ENCODE peak calls at places on chromosomes 11 and 22, in ten cellular contexts. V is CD8-positive, alpha-beta memory T cell; G is substantia nigra; L is left ventricle myocardium inferior; P is T-helper 22 cell; Z is GM13977; K is activated naive CD8-positive, alpha-beta T cell treated with anti-CD3 and anti-CD28 coated beads, Interleukin-2, amount 50 U/mL, for 24 hours; Q is NCI-H774; M is HuH-7.5; F is iris pigment epithelial cell. I is an unnamed sample.
A peak's percentile ranks its signal among the peaks of the same experiment; 100 is the strongest.

GRCh38 chr11:34346551-34346950 is 11.3 kb downstream of the ABTB2 start:
- DNase-seq in Q (no peak), Z (no peak), V (no peak), G (no peak), K (no peak), L (peak; percentile 25), M (no peak), P (no peak), F (peak; percentile 85), I (no peak)

GRCh38 chr11:60127311-60127811 is 38.9 kb downstream of the MS4A2 start:
- DNase-seq in Z (no peak), L (no peak), Q (no peak), P (no peak), F (no peak), V (no peak), G (no peak), K (no peak), M (no peak), I (no peak)

GRCh38 chr11:93648168-93648567 is 13.3 kb upstream of the CEP295 start:
- DNase-seq in L (no peak), F (peak; percentile 47), P (no peak), Q (peak; percentile 25), M (no peak), V (no peak), Z (no peak), K (no peak), G (no peak), I (no peak)

GRCh38 chr11:45022294-45023064 is 71.8 kb upstream of the TP53I11 start:
- DNase-seq in L (no peak), Q (no peak), F (peak; percentile 14), M (no peak), K (no peak), Z (no peak), G (no peak), V (no peak), P (no peak), I (no peak)

GRCh38 chr11:68471360-68472340 is 11.1 kb downstream of the PPP6R3 start:
- DNase-seq in P (peak; percentile 27), V (peak; percentile 23), G (no peak), Q (no peak), L (no peak), Z (peak; percentile 50), M (no peak), K (peak; percentile 62), F (peak; percentile 91), I (no peak)

GRCh38 chr11:131877246-131877645 is 506.8 kb downstream of the NTM start:
- DNase-seq in V (no peak), P (no peak), M (no peak), G (no peak), F (no peak), L (no peak), Z (no peak), K (no peak), Q (no peak), I (no peak)

GRCh38 chr11:34653851-34654490 is 33.1 kb downstream of the EHF start:
- DNase-seq in G (no peak), L (no peak), Z (no peak), K (peak; percentile 23), M (no peak), V (no peak), Q (no peak), P (no peak), F (peak; percentile 99), I (no peak)

GRCh38 chr11:61675826-61676225 is 4.4 kb upstream of the DAGLA start:
- DNase-seq in M (no peak), P (no peak), Q (no peak), F (no peak), Z (no peak), V (no peak), K (no peak), G (no peak), L (no peak), I (no peak)

GRCh38 chr22:40203568-40203967 is 25.8 kb downstream of the TNRC6B start:
- DNase-seq in K (no peak), V (no peak), M (no peak), P (no peak), Q (no peak), F (no peak), L (no peak), G (no peak), Z (peak; percentile 48), I (no peak)

GRCh38 chr11:73384871-73385692 is 8.9 kb downstream of the RELT start:
- DNase-seq in F (peak; percentile 20), P (no peak), L (peak; percentile 65), G (peak; percentile 37), Q (no peak), Z (peak; percentile 77), K (peak; percentile 40), M (no peak), V (no peak), I (peak; percentile 24)

GRCh38 chr22:44701824-44702478 is at the start of gene PRR5:
- DNase-seq in G (no peak), Q (peak; percentile 38), Z (peak; percentile 93), V (peak; percentile 78), K (peak; percentile 79), L (peak; percentile 74), M (peak; percentile 81), F (peak; percentile 87), P (peak; percentile 74), I (peak; percentile 9)

GRCh38 chr11:70573701-70574151 is 175.4 kb downstream of the CTTN start:
- DNase-seq in V (no peak), F (no peak), L (no peak), Z (no peak), P (no peak), Q (no peak), G (no peak), K (no peak), M (no peak), I (no peak)

GRCh38 chr22:36339171-36340065 is 48.3 kb downstream of the MYH9 start:
- DNase-seq in V (no peak), Q (no peak), K (peak; percentile 54), F (peak; percentile 85), P (no peak), G (no peak), Z (no peak), M (no peak), L (no peak), I (no peak)

GRCh38 chr22:41915035-41915782 is at the start of gene SHISA8:
- DNase-seq in Q (peak; percentile 27), Z (peak; percentile 87), V (peak; percentile 51), L (peak; percentile 47), G (no peak), P (peak; percentile 36), K (peak; percentile 64), F (peak; percentile 49), M (no peak), I (peak; percentile 9)

GRCh38 chr11:69546735-69547370 is 65.4 kb downstream of the LINC01488 start:
- DNase-seq in F (no peak), Q (no peak), G (no peak), Z (peak; percentile 72), P (no peak), L (no peak), M (no peak), V (no peak), K (peak; percentile 45), I (no peak)

GRCh38 chr11:19793356-19793755 is 80.7 kb downstream of the NAV2 start:
- DNase-seq in V (no peak), K (no peak), P (no peak), L (no peak), G (no peak), F (no peak), M (no peak), Q (peak; percentile 33), Z (no peak), I (no peak)

GRCh38 chr11:31875861-31876625 is 64.9 kb upstream of the PAX6 start:
- DNase-seq in M (no peak), L (no peak), V (no peak), Q (no peak), G (no peak), K (no peak), Z (no peak), F (no peak), P (no peak), I (no peak)

GRCh38 chr11:11998091-11998781 is 10.2 kb downstream of the DKK3 start:
- DNase-seq in Q (no peak), F (peak; percentile 95), Z (no peak), G (no peak), M (no peak), V (no peak), K (no peak), P (no peak), L (no peak), I (no peak)

GRCh38 chr11:126423743-126424142 is 68.3 kb downstream of the ST3GAL4 start:
- DNase-seq in F (no peak), V (no peak), L (no peak), M (no peak), Z (no peak), K (no peak), G (no peak), P (no peak), Q (no peak), I (no peak)

GRCh38 chr22:25232301-25232700 is 12.9 kb downstream of the CRYBB2 start:
- DNase-seq in Z (no peak), K (no peak), Q (no peak), M (no peak), L (no peak), P (no peak), F (peak; percentile 43), V (no peak), G (no peak), I (no peak)

GRCh38 chr22:23700706-23701105 is 9.9 kb downstream of the RGL4 start:
- DNase-seq in Q (no peak), G (no peak), V (no peak), Z (no peak), M (no peak), L (no peak), K (no peak), P (no peak), F (peak; percentile 83), I (no peak)

GRCh38 chr11:44454686-44455085 is 110.8 kb upstream of the CD82 start:
- DNase-seq in Z (no peak), L (no peak), V (no peak), Q (no peak), P (no peak), F (no peak), G (no peak), K (no peak), M (no peak), I (no peak)

GRCh38 chr11:134261000-134261399 is 7.6 kb downstream of the ACAD8 start:
- DNase-seq in P (no peak), G (no peak), M (no peak), L (no peak), F (no peak), V (no peak), Q (no peak), K (no peak), Z (no peak), I (no peak)

GRCh38 chr22:42630901-42631602 is 9.3 kb downstream of the ATP5MGL start:
- DNase-seq in M (no peak), Z (no peak), G (no peak), F (peak; percentile 41), P (no peak), K (no peak), Q (no peak), L (no peak), V (no peak), I (no peak)

GRCh38 chr11:104623518-104623917 is 274.7 kb downstream of the CASP12 start:
- DNase-seq in V (no peak), F (peak; percentile 91), Z (no peak), M (no peak), L (no peak), P (no peak), Q (no peak), K (no peak), G (no peak), I (no peak)

GRCh38 chr22:21726650-21727049 is 8.9 kb downstream of the YPEL1 start:
- DNase-seq in K (peak; percentile 28), Q (no peak), M (peak; percentile 61), L (no peak), P (no peak), V (peak; percentile 7), F (no peak), G (no peak), Z (peak; percentile 62), I (no peak)

GRCh38 chr11:123509737-123510578 is 79.9 kb downstream of the GRAMD1B start:
- DNase-seq in L (no peak), M (no peak), Q (peak; percentile 44), G (no peak), P (no peak), V (no peak), F (peak; percentile 75), Z (no peak), K (no peak), I (peak; percentile 70)

I was measured in midbrain.